ENCODE peak calls at places on chromosomes 5 and 9, in five cellular contexts. N is GM12891, A is GM12878, M is SK-N-SH, V is HepG2. K is an unnamed sample.

GRCh38 chr5:142248853-142249462 is 75.9 kb downstream of the SPRY4 start:
- DNase-seq in N (no peak), A (no peak), M (no peak), V (no peak), K (no peak)

GRCh38 chr9:36827593-36827992 is 206.5 kb downstream of the PAX5 start:
- DNase-seq in N (no peak), A (no peak), M (no peak), V (no peak), K (no peak)

GRCh38 chr5:135875567-135875966 is 20.1 kb downstream of the IL9 start:
- DNase-seq in N (no peak), A (no peak), M (no peak), V (no peak), K (no peak)

GRCh38 chr9:91741529-91741928 is 208.5 kb downstream of the ROR2 start:
- DNase-seq in N (no peak), A (no peak), M (no peak), V (no peak), K (no peak)

GRCh38 chr5:149383399-149383798 is 4.3 kb upstream of the IL17B start:
- DNase-seq in N (no peak), A (no peak), M (no peak), V (no peak), K (no peak)

GRCh38 chr5:171682801-171683200 is 102.8 kb upstream of the SMIM23 start:
- DNase-seq in N (no peak), A (no peak), M (no peak), V (no peak), K (no peak)

GRCh38 chr5:6810641-6811405 is 97.6 kb downstream of the TENT4A start:
- DNase-seq in N (no peak), A (no peak), M (no peak), V (no peak), K (no peak)

GRCh38 chr5:176549871-176550270 is 729 bp downstream of the CDHR2 start:
- DNase-seq in N (no peak), A (no peak), M (no peak), V (no peak), K (no peak)

GRCh38 chr5:72467987-72468386 is 39.2 kb downstream of the ZNF366 start:
- DNase-seq in N (no peak), A (no peak), M (no peak), V (no peak), K (no peak)

GRCh38 chr9:137064027-137064879 is 6.1 kb downstream of the SAPCD2 start:
- DNase-seq in N (no peak), A (no peak), M (peak; percentile 89), V (peak; percentile 41), K (peak; percentile 71)

GRCh38 chr9:35972093-35972492 is 14.1 kb upstream of the OR2S2 start:
- DNase-seq in N (no peak), A (no peak), M (no peak), V (no peak), K (no peak)

GRCh38 chr5:37846786-37847310 is 7.0 kb upstream of the GDNF start:
- DNase-seq in N (no peak), A (no peak), M (no peak), V (no peak), K (no peak)

GRCh38 chr5:134003957-134004625 is 684 bp downstream of the VDAC1 start:
- DNase-seq in N (peak; percentile 53), A (no peak), M (peak; percentile 82), V (no peak), K (peak; percentile 68)

GRCh38 chr9:106921341-106921899 is 58.5 kb downstream of the ZNF462 start:
- DNase-seq in N (no peak), A (no peak), M (peak; percentile 67), V (peak; percentile 8), K (no peak)

GRCh38 chr5:96961053-96961452 is 25.2 kb downstream of the LNPEP start:
- DNase-seq in N (no peak), A (peak; percentile 76), M (no peak), V (no peak), K (no peak)

GRCh38 chr9:6229604-6230003 is 14.0 kb downstream of the IL33 start:
- DNase-seq in N (no peak), A (no peak), M (no peak), V (no peak), K (no peak)

GRCh38 chr9:22617156-22617555 is 170.5 kb downstream of the DMRTA1 start:
- DNase-seq in N (no peak), A (no peak), M (no peak), V (no peak), K (no peak)

GRCh38 chr5:96256795-96257470 is 176.1 kb downstream of the PCSK1 start:
- DNase-seq in N (no peak), A (no peak), M (peak; percentile 59), V (no peak), K (no peak)

GRCh38 chr5:109063223-109063622 is 315.5 kb downstream of the FER start:
- DNase-seq in N (no peak), A (no peak), M (no peak), V (no peak), K (no peak)

GRCh38 chr9:19310246-19310645 is 69.8 kb downstream of the RPS6 start:
- DNase-seq in N (no peak), A (no peak), M (no peak), V (no peak), K (no peak)

GRCh38 chr5:42026446-42026845 is 101.4 kb downstream of the FBXO4 start:
- DNase-seq in N (no peak), A (no peak), M (no peak), V (no peak), K (no peak)

GRCh38 chr9:27473135-27473534 is 51.0 kb upstream of the IFNK start:
- DNase-seq in N (no peak), A (no peak), M (peak; percentile 16), V (no peak), K (no peak)

GRCh38 chr9:32839013-32839442 is 55.7 kb downstream of the TMEM215 start:
- DNase-seq in N (no peak), A (no peak), M (no peak), V (no peak), K (no peak)

GRCh38 chr5:139578348-139578724 is 17.2 kb downstream of the UBE2D2 start:
- DNase-seq in N (no peak), A (no peak), M (no peak), V (no peak), K (no peak)

GRCh38 chr5:17448877-17449276 is 49.2 kb upstream of the TAF11L2 start:
- DNase-seq in N (no peak), A (no peak), M (no peak), V (no peak), K (no peak)

GRCh38 chr5:59020611-59021285 is 437.9 kb downstream of the RAB3C start:
- DNase-seq in N (no peak), A (no peak), M (no peak), V (no peak), K (no peak)

GRCh38 chr9:78767449-78767848 is 470.5 kb downstream of the PSAT1 start:
- DNase-seq in N (no peak), A (no peak), M (no peak), V (no peak), K (no peak)

GRCh38 chr5:157961828-157962390 is 103.0 kb upstream of the CLINT1 start:
- DNase-seq in N (no peak), A (no peak), M (peak; percentile 52), V (no peak), K (no peak)

GRCh38 chr9:81237565-81238231 is 451.6 kb downstream of the TLE1 start:
- DNase-seq in N (no peak), A (no peak), M (no peak), V (peak; percentile 94), K (no peak)

GRCh38 chr5:177113566-177114424 is 19.8 kb upstream of the NSD1 start:
- DNase-seq in N (peak; percentile 79), A (peak; percentile 55), M (peak; percentile 89), V (peak; percentile 62), K (peak; percentile 82)

GRCh38 chr9:69485466-69485865 is 160.5 kb downstream of the ENTREP1 start:
- DNase-seq in N (no peak), A (no peak), M (no peak), V (no peak), K (no peak)

GRCh38 chr9:69484023-69484422 is 159.0 kb downstream of the ENTREP1 start:
- DNase-seq in N (no peak), A (no peak), M (no peak), V (no peak), K (no peak)

GRCh38 chr9:69486498-69486897 is 161.5 kb downstream of the ENTREP1 start:
- DNase-seq in N (no peak), A (no peak), M (no peak), V (no peak), K (no peak)
- TF ChIP-seq TAF1 in N (no peak), A (no peak), M (no peak), V (no peak), K (no peak)

GRCh38 chr5:25020454-25020853 is 375.7 kb upstream of the CDH10 start:
- DNase-seq in N (no peak), A (no peak), M (no peak), V (no peak), K (no peak)
- TF ChIP-seq TAF1 in N (no peak), A (no peak), M (no peak), V (no peak), K (no peak)

GRCh38 chr5:10858307-10858706 is 97.3 kb upstream of the DAP start:
- DNase-seq in N (no peak), A (no peak), M (no peak), V (no peak), K (no peak)

GRCh38 chr5:10856071-10856470 is 95.0 kb upstream of the DAP start:
- DNase-seq in N (no peak), A (no peak), M (no peak), V (no peak), K (no peak)

GRCh38 chr5:10857333-10857723 is 96.3 kb upstream of the DAP start:
- DNase-seq in N (no peak), A (no peak), M (no peak), V (no peak), K (no peak)

GRCh38 chr5:10854526-10855277 is 93.7 kb upstream of the DAP start:
- DNase-seq in N (no peak), A (no peak), M (no peak), V (no peak), K (no peak)

GRCh38 chr5:10856646-10857332 is 95.8 kb upstream of the DAP start:
- DNase-seq in N (no peak), A (no peak), M (peak; percentile 67), V (peak; percentile 71), K (peak; percentile 16)
- TF ChIP-seq TAF1 in N (no peak), A (no peak), M (no peak), V (no peak), K (no peak)

GRCh38 chr9:134324359-134325095 is 1.7 kb upstream of the RXRA start:
- DNase-seq in N (no peak), A (no peak), M (no peak), V (no peak), K (no peak)

GRCh38 chr9:134321571-134321930 is 4.7 kb upstream of the RXRA start:
- DNase-seq in N (no peak), A (no peak), M (no peak), V (no peak), K (no peak)

GRCh38 chr9:134323741-134324358 is 2.4 kb upstream of the RXRA start:
- DNase-seq in N (no peak), A (no peak), M (no peak), V (peak; percentile 61), K (no peak)

GRCh38 chr9:134321957-134322741 is 4.1 kb upstream of the RXRA start:
- DNase-seq in N (no peak), A (no peak), M (no peak), V (no peak), K (no peak)

GRCh38 chr9:134322781-134323241 is 3.4 kb upstream of the RXRA start:
- DNase-seq in N (no peak), A (no peak), M (no peak), V (no peak), K (no peak)
- TF ChIP-seq TAF1 in N (no peak), A (no peak), M (no peak), V (no peak), K (no peak)

K was measured in GM12892.